ENCODE peak calls at places on chromosomes 11 and 22, in nine cellular contexts. N is aorta, R is transverse colon, L is colonic mucosa, F is mammary epithelial cell, O is heart left ventricle, W is GM23248, Y is right cardiac atrium, E is cardiac muscle cell. U is an unnamed sample. For H3K4me1, the result is how much of the 10 kb centered on the place peaks cover.

GRCh38 chr11:123924027-123924426 is 15.4 kb upstream of the OR4D5 start:
- DNase-seq in O (no peak), L (no peak), E (no peak), Y (no peak), F (peak), R (no peak), N (no peak), W (no peak), U (no peak)

GRCh38 chr11:73856001-73856663 is 20.5 kb downstream of the COA4 start:
- DNase-seq in F (no peak), N (no peak), O (no peak), W (no peak), E (no peak), Y (no peak), L (no peak), R (no peak), U (no peak)

GRCh38 chr11:135074397-135074998 is 662.5 kb upstream of the B3GAT1 start:
- DNase-seq in F (no peak), E (peak), Y (no peak), R (no peak), N (no peak), O (no peak), L (no peak), W (no peak), U (no peak)

GRCh38 chr11:43868852-43869567 is 11.6 kb upstream of the ALKBH3 start:
- DNase-seq in R (no peak), F (peak), Y (no peak), E (peak), N (no peak), W (peak), L (no peak), O (no peak), U (peak)

GRCh38 chr11:102592634-102593581 is 32.2 kb downstream of the MMP20 start:
- DNase-seq in R (no peak), F (peak), W (peak), L (no peak), N (no peak), O (no peak), Y (no peak), E (peak), U (no peak)

GRCh38 chr11:120545813-120546212 is 34.3 kb downstream of the GRIK4 start:
- DNase-seq in Y (no peak), L (no peak), E (no peak), W (no peak), O (no peak), F (no peak), N (no peak), R (no peak), U (no peak)

GRCh38 chr11:94934836-94935235 is 38.5 kb downstream of the CWC15 start:
- DNase-seq in O (no peak), L (no peak), F (no peak), E (no peak), Y (no peak), N (no peak), W (peak), R (no peak), U (no peak)

GRCh38 chr11:79860336-79860735 is 419.5 kb upstream of the TENM4 start:
- DNase-seq in Y (no peak), O (no peak), F (no peak), W (no peak), N (no peak), L (no peak), R (no peak), E (no peak), U (no peak)

GRCh38 chr11:26992031-26992541 is 1.8 kb upstream of the FIBIN start:
- DNase-seq in Y (no peak), L (no peak), F (peak), R (no peak), N (no peak), O (no peak), W (peak), E (peak), U (no peak)

GRCh38 chr11:109435121-109435742 is 13.2 kb downstream of the C11orf87 start:
- DNase-seq in R (no peak), L (no peak), Y (no peak), O (no peak), N (no peak), W (peak), F (peak), E (no peak), U (no peak)

GRCh38 chr11:36427079-36427478 is 83.0 kb downstream of the TRAF6 start:
- DNase-seq in L (no peak), O (no peak), R (no peak), F (no peak), N (no peak), Y (no peak), W (peak), E (peak), U (no peak)

GRCh38 chr22:17043521-17043920 is 35.5 kb upstream of the GAB4 start:
- DNase-seq in E (no peak), O (no peak), Y (no peak), W (no peak), R (no peak), N (no peak), F (no peak), L (no peak), U (no peak)

GRCh38 chr11:40149721-40150120 is 1309.7 kb downstream of the LRRC4C start:
- DNase-seq in E (no peak), W (no peak), Y (no peak), N (no peak), O (no peak), L (no peak), R (no peak), F (peak), U (no peak)

GRCh38 chr11:93957553-93957952 is 63.6 kb upstream of the HEPHL1 start:
- DNase-seq in R (no peak), L (no peak), Y (no peak), W (no peak), O (no peak), F (no peak), E (no peak), N (no peak), U (no peak)

GRCh38 chr11:73950869-73951710 is at the start of gene DNAJB13:
- DNase-seq in L (no peak), N (no peak), F (peak), Y (no peak), W (peak), O (no peak), R (peak), E (peak), U (no peak)

GRCh38 chr11:76554767-76555166 is 109.9 kb downstream of the EMSY start:
- DNase-seq in R (no peak), L (no peak), N (no peak), E (no peak), F (no peak), O (no peak), Y (no peak), W (no peak), U (no peak)

GRCh38 chr22:38656256-38657148 is at the start of the genes CBY1 and FAM227A:
- DNase-seq in F (peak), E (peak), W (peak), O (peak), R (peak), L (peak), N (peak), Y (peak), U (peak)

GRCh38 chr11:113693030-113693429 is 13.1 kb downstream of the TMPRSS5 start:
- DNase-seq in E (no peak), Y (peak), L (no peak), O (no peak), F (no peak), N (no peak), W (no peak), R (no peak), U (no peak)

GRCh38 chr11:2944953-2945756 is 15.9 kb upstream of the PHLDA2 start:
- DNase-seq in L (peak), Y (peak), O (peak), N (peak), R (peak), W (peak), F (peak), E (peak), U (no peak)

GRCh38 chr11:59559886-59560285 is 48.5 kb downstream of the OR4D9 start:
- DNase-seq in N (no peak), W (no peak), Y (no peak), L (no peak), R (no peak), E (no peak), O (no peak), F (no peak), U (no peak)

DNA sequence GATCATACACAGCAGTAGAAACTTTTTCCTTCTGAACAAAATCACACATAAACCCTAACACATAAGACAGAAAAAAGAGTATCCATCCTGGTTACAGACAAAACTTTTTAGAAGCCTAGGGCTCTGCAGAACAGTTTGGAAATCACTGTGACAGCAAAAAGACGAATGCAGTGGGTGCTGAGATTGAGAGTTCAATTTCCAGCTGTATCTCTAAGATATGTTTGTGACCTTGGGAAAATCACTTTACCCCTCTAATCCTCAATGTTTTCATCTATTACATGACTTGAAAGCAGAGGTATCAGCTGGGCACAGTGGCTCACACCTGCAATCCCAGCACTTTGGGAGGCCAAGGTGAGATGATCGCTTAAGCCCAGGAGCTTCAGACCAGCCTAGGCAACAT is 128.5 kb downstream of the SIK3 start:
- DNase-seq in Y (no peak), L (no peak), F (no peak), E (no peak), R (no peak), W (no peak), O (no peak), N (no peak), U (no peak)
- H3K4me1 ChIP-seq in Y (under half), L (under half), F (under half), E (under half), R (under half), W (under half), O (under half), N (under half), U (under half)

GRCh38 chr22:36364255-36365019 is 23.3 kb downstream of the MYH9 start:
- DNase-seq in N (no peak), O (peak), L (no peak), E (no peak), R (no peak), W (peak), Y (peak), F (no peak), U (no peak)

GRCh38 chr22:36362077-36362476 is 25.7 kb downstream of the MYH9 start:
- DNase-seq in L (no peak), W (no peak), R (no peak), E (no peak), N (no peak), Y (no peak), O (no peak), F (no peak), U (no peak)

GRCh38 chr22:36363378-36363931 is 24.3 kb downstream of the MYH9 start:
- DNase-seq in Y (peak), R (no peak), N (no peak), O (no peak), L (no peak), E (no peak), W (no peak), F (no peak), U (no peak)

GRCh38 chr22:36360871-36361383 is 26.8 kb downstream of the MYH9 start:
- DNase-seq in R (no peak), O (no peak), F (no peak), E (peak), W (no peak), Y (peak), L (no peak), N (no peak), U (no peak)

DNA sequence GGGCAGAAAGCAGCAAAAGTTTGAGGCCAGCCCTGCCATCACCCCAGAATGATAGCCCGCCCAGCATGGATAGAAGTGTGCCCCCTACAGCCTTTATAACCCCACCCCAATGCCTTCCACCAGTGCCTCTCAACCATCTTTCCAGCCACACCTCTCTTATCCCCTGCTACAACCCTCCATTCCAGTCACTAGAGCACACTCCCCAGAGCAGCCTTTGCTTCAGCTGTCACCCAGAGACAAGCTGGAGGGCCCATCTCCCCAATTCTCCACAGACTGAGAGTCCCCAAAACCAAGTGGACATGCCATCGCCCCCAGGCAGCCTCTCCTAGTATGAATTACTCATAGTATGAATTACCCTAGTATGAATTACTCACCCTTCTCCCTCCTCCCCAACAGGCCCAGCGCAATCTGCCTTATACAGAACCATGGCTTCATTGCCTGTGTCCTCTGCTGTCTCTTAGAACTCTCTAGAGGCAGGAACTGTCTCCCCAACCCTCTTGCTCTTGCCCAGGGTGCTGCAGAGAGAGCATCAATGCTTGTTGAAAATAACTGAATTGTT is 24.9 kb downstream of the MYH9 start:
- DNase-seq in Y (peak), N (no peak), F (peak), L (no peak), O (no peak), W (peak), R (no peak), E (no peak), U (no peak)
- H3K4me1 ChIP-seq in Y (half or more), N (under half), F (half or more), L (half or more), O (half or more), W (half or more), R (half or more), E (half or more), U (half or more)

DNA sequence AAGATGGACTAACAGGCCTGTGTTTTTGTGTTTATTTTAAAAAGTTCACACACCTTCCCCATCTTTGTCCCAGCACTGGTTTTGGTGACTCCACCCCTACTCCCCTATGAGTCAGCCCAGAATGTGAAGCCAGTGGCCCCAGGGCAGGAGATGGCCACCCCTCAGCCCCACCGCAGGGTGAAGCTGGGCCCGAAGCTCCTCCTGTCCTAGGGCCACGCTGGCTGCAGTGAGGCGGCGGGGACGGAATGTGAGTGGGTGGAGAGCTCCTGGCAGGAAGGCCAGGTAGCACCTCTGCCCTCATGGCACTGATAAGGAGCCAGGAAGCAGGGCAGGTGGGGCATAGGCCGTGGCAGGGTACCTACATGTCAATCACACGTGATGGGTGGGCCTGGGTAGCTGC is 39.9 kb downstream of the SGSM3 start:
- DNase-seq in E (no peak), Y (no peak), L (no peak), W (peak), O (no peak), F (peak), N (no peak), R (no peak), U (no peak)
- H3K4me1 ChIP-seq in E (under half), Y (under half), L (under half), W (under half), O (under half), F (under half), N (under half), R (under half), U (under half)

DNA sequence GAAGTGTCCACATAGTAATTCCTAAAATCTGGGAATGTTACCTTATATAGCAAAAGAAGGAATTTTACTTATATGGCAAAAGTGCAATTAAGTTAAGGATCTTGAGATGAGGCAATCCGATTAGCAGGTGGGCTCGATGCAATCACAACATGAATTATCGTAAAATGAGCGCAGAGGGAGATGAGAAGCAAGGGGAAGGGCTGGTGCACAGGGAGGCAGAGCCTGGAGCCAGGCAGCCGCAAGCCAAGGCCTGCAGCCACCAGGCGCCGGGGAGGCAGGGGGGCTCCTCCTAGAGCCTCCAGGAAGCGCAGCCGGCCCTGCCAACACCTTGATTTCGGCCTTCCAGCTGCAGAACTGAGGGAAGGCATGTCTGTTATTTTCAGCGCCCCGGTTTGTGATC is 85.7 kb downstream of the CELSR1 start:
- DNase-seq in E (no peak), Y (no peak), F (no peak), N (no peak), O (no peak), W (no peak), L (no peak), R (no peak), U (no peak)
- H3K4me1 ChIP-seq in E (under half), Y (under half), F (half or more), N (under half), O (under half), W (under half), L (under half), R (under half), U (under half)

GRCh38 chr11:122804161-122804560 is 34.1 kb upstream of the CRTAM start:
- DNase-seq in L (no peak), Y (no peak), N (no peak), R (no peak), F (peak), E (no peak), W (peak), O (no peak), U (no peak)

GRCh38 chr11:122803716-122804115 is 34.6 kb upstream of the CRTAM start:
- DNase-seq in W (peak), Y (no peak), L (no peak), N (no peak), E (no peak), R (no peak), O (no peak), F (peak), U (no peak)

GRCh38 chr11:122803306-122803705 is 35.0 kb upstream of the CRTAM start:
- DNase-seq in E (peak), L (no peak), Y (no peak), O (no peak), R (no peak), N (no peak), W (peak), F (peak), U (no peak)

GRCh38 chr11:122802876-122803275 is 35.4 kb upstream of the CRTAM start:
- DNase-seq in R (no peak), N (no peak), F (no peak), E (no peak), Y (no peak), W (peak), L (no peak), O (no peak), U (no peak)

GRCh38 chr11:122804796-122805195 is 33.5 kb upstream of the CRTAM start:
- DNase-seq in N (no peak), R (no peak), F (peak), E (no peak), W (peak), L (no peak), O (no peak), Y (no peak), U (no peak)
- H3K4me1 ChIP-seq in N (under half), R (under half), F (half or more), E (under half), W (under half), L (under half), O (under half), Y (under half), U (under half)

GRCh38 chr11:61580292-61580888 is 486 bp downstream of the SYT7 start:
- DNase-seq in R (no peak), Y (no peak), F (no peak), L (no peak), N (no peak), O (no peak), W (peak), E (no peak), U (no peak)
- H3K4me1 ChIP-seq in R (under half), Y (under half), F (under half), L (under half), N (under half), O (under half), W (under half), E (under half), U (under half)

DNA sequence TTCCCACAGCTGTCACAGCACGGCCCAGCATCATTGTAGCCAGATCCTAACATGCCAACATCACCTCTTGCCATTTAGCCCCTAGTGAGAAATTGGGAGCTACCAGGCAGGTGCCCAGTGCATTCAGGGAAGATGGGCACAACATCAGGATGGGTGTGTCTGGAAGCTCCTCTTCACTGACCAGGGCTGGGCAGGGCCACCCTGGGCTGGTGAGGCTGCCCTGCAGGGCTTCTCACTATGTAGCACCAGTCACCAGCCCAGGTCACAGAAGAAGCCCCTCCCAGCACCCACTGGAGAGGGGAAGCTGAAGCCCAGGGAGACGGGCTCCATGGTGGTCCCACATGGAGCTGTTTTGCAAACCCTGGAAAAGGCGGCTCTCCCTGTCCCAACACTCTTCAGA is 13.9 kb downstream of the ZNF74 start:
- DNase-seq in L (no peak), R (no peak), O (no peak), N (no peak), F (no peak), W (no peak), E (no peak), Y (no peak), U (no peak)
- H3K4me1 ChIP-seq in L (under half), R (under half), O (under half), N (under half), F (under half), W (under half), E (under half), Y (under half), U (under half)

GRCh38 chr22:22035771-22036314 is 53.3 kb upstream of the TOP3B start:
- DNase-seq in E (no peak), R (no peak), L (no peak), F (no peak), O (no peak), W (no peak), N (no peak), Y (no peak), U (no peak)
- H3K4me1 ChIP-seq in E (under half), R (under half), L (under half), F (under half), O (under half), W (under half), N (under half), Y (under half), U (under half)

DNA sequence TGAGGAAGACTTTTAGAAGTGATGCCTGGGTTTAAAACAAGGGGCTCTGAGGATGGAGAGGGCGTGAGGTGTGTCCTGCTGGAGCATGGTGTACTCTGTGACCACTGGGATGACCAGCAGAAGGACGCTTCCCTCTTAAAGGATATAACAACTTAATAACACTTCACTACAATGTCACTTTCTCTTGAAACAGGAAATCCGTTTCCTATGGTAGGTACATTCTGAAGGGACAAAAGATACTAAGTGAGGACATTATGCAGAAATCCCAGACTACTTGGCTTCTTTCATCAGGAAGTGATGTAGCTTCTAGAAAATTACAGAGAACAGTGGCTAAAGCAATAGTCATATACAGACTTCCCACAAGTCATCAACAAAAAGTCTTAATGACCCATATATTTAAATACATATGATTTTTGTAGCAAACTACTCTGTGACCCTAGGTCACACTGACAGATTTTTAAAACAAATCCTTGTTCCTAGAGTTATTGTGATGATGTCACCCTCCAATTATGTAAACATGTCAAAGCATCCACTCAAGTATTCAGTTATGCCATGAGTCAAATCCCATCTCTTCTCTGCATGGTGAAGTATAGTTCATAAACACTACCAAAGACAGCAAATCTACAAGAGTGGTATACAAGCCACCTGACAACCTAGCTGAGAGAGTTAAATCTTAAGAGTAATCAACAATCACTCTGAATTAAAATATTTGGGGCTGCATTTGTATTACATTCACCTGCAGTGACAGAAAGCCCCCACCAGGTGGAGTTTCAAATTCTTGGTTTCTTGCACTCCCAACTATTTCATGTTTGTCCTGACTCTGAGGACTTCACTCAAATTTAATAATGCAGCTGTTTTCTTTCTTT is 32.8 kb downstream of the PITPNB start:
- DNase-seq in R (peak), F (peak), L (peak), N (no peak), O (no peak), Y (no peak), W (peak), E (peak), U (peak)
- H3K4me1 ChIP-seq in R (under half), F (under half), L (under half), N (under half), O (under half), Y (under half), W (under half), E (half or more), U (under half)